ENCODE peak calls at places on chromosomes 16 and 17, in eight cellular contexts. K is T47D, R is foreskin fibroblast, E is type B pancreatic cell, T is HTR-8/SVneo, W is AML-193, D is psoas muscle, I is T-helper 1 cell. Q is an unnamed sample.

GRCh38 chr17:50478391-50479361 is at the start of gene RSAD1:
- DNase-seq in R (peak; percentile 88), I (peak; percentile 83), K (peak; percentile 95), D (peak; percentile 90), W (peak; percentile 89), T (peak; percentile 93), E (peak; percentile 93), Q (peak; percentile 92)

GRCh38 chr16:68658258-68658973 is 13.3 kb downstream of the CDH3 start:
- DNase-seq in I (no peak), D (no peak), R (peak; percentile 53), K (peak; percentile 81), E (no peak), W (no peak), T (peak; percentile 91), Q (no peak)

GRCh38 chr17:83083368-83084201 is 4.2 kb downstream of the METRNL start:
- DNase-seq in I (peak; percentile 25), D (peak; percentile 72), R (peak; percentile 99), E (no peak), T (peak; percentile 89), K (peak; percentile 89), W (peak; percentile 80), Q (peak; percentile 38)

GRCh38 chr17:82079001-82079677 is 13.5 kb upstream of the DUS1L start:
- DNase-seq in E (no peak), I (no peak), R (no peak), W (no peak), T (no peak), D (no peak), K (no peak), Q (no peak)

GRCh38 chr16:84294196-84295142 is at the start of gene WFDC1:
- DNase-seq in K (no peak), E (no peak), D (no peak), W (no peak), I (no peak), T (no peak), R (peak; percentile 29), Q (peak; percentile 4)

GRCh38 chr16:88920618-88921602 is 54.5 kb upstream of the PABPN1L start:
- DNase-seq in I (no peak), K (peak; percentile 56), R (peak; percentile 79), D (peak; percentile 78), E (no peak), T (no peak), W (no peak), Q (peak; percentile 50)

GRCh38 chr17:46851029-46851741 is at the start of gene WNT9B:
- DNase-seq in E (no peak), T (peak; percentile 53), D (no peak), I (no peak), K (peak; percentile 81), W (no peak), R (no peak), Q (no peak)

GRCh38 chr17:50177983-50178834 is 12.4 kb downstream of the SGCA start:
- DNase-seq in D (peak; percentile 86), R (peak; percentile 98), T (peak; percentile 94), E (no peak), K (peak; percentile 79), I (no peak), W (no peak), Q (peak; percentile 20)

GRCh38 chr17:77489898-77490265 is 349.1 kb downstream of the SEC14L1 start:
- DNase-seq in K (no peak), T (no peak), D (peak; percentile 86), E (no peak), R (no peak), I (no peak), W (no peak), Q (no peak)

GRCh38 chr17:17757391-17757791 is 76.1 kb downstream of the RAI1 start:
- DNase-seq in T (no peak), W (no peak), I (no peak), K (no peak), D (no peak), E (no peak), R (no peak), Q (no peak)

GRCh38 chr17:72771734-72772133 is 320.8 kb downstream of the SLC39A11 start:
- DNase-seq in K (no peak), D (no peak), W (no peak), T (no peak), E (no peak), I (no peak), R (no peak), Q (no peak)

GRCh38 chr17:75036643-75037268 is 10.0 kb downstream of the ATP5PD start:
- DNase-seq in K (no peak), D (peak; percentile 90), R (peak; percentile 24), E (no peak), W (no peak), I (peak; percentile 86), T (no peak), Q (no peak)

GRCh38 chr16:28098171-28098958 is 34.9 kb upstream of the GSG1L start:
- DNase-seq in I (no peak), W (no peak), K (no peak), D (no peak), E (no peak), R (no peak), T (no peak), Q (no peak)

GRCh38 chr17:38912221-38912813 is 13.1 kb upstream of the LASP1NB start:
- DNase-seq in E (no peak), D (peak; percentile 62), W (no peak), T (no peak), K (no peak), R (no peak), I (no peak), Q (no peak)

GRCh38 chr17:76432712-76433336 is 20.1 kb downstream of the UBE2O start:
- DNase-seq in W (peak; percentile 43), E (no peak), T (no peak), D (no peak), K (peak; percentile 61), R (no peak), I (no peak), Q (no peak)

GRCh38 chr16:2086812-2087425 is 39.1 kb downstream of the TSC2 start:
- DNase-seq in E (no peak), W (no peak), K (no peak), I (no peak), D (no peak), T (no peak), R (no peak), Q (no peak)

GRCh38 chr17:31496601-31497000 is 105.1 kb downstream of the RAB11FIP4 start:
- DNase-seq in E (no peak), K (no peak), I (no peak), W (no peak), D (no peak), T (no peak), R (no peak), Q (no peak)

GRCh38 chr16:53781023-53781605 is 77.2 kb downstream of the FTO start:
- DNase-seq in I (no peak), D (no peak), K (peak; percentile 68), W (no peak), T (no peak), R (peak; percentile 11), E (no peak), Q (peak; percentile 16)

GRCh38 chr16:17435324-17435723 is 35.4 kb downstream of the XYLT1 start:
- DNase-seq in I (no peak), K (no peak), W (no peak), R (no peak), T (no peak), E (no peak), D (no peak), Q (no peak)

GRCh38 chr16:1089822-1090619 is 6.0 kb downstream of the C1QTNF8 start:
- DNase-seq in R (no peak), D (peak; percentile 61), W (no peak), K (no peak), T (no peak), E (no peak), I (no peak), Q (no peak)

Q was measured in dermis microvascular lymphatic vessel endothelial cell.